ENCODE peak calls at places on chromosomes 3 and 15, in seven cellular contexts. C is Peyer's patch, T is transverse colon, S is left ventricle myocardium inferior, V is cardiac muscle cell, M is hepatocyte, D is heart left ventricle. G is an unnamed sample. For H3K9me3, the result is how much of the 10 kb centered on the place peaks cover.

GRCh38 chr3:122560680-122561079 is 3.4 kb downstream of the PARP9 start:
- DNase-seq in C (no peak), T (peak), S (no peak), V (peak), M (peak), D (no peak), G (no peak)

GRCh38 chr3:30258426-30259392 is 347.7 kb upstream of the TGFBR2 start:
- DNase-seq in C (no peak), T (no peak), S (no peak), V (no peak), M (peak), D (no peak), G (no peak)

GRCh38 chr3:49377483-49377882 is 19.3 kb upstream of the GPX1 start:
- DNase-seq in C (no peak), T (no peak), S (no peak), V (no peak), M (no peak), D (no peak), G (no peak)

GRCh38 chr3:18442743-18443669 is 17.9 kb upstream of the SATB1 start:
- DNase-seq in C (no peak), T (no peak), S (no peak), V (no peak), M (no peak), D (no peak), G (no peak)

GRCh38 chr3:45178131-45179023 is 32.2 kb upstream of the CDCP1 start:
- DNase-seq in C (no peak), T (no peak), S (no peak), V (no peak), M (no peak), D (no peak), G (peak)

GRCh38 chr15:55738715-55739114 is 4.2 kb downstream of the PRTG start:
- DNase-seq in C (no peak), T (no peak), S (no peak), V (no peak), M (no peak), D (no peak), G (no peak)

GRCh38 chr3:158908187-158908762 is 106.4 kb downstream of the MFSD1 start:
- DNase-seq in C (no peak), T (no peak), S (no peak), V (no peak), M (no peak), D (no peak), G (no peak)

GRCh38 chr3:30082652-30083051 is 523.7 kb upstream of the TGFBR2 start:
- DNase-seq in C (no peak), T (no peak), S (no peak), V (no peak), M (no peak), D (no peak), G (no peak)

GRCh38 chr3:131403216-131403895 is 21.8 kb downstream of the NUDT16 start:
- DNase-seq in C (no peak), T (no peak), S (no peak), V (no peak), M (no peak), D (no peak), G (no peak)

GRCh38 chr15:52745326-52746161 is 44.6 kb downstream of the ONECUT1 start:
- DNase-seq in C (no peak), T (no peak), S (no peak), V (no peak), M (no peak), D (no peak), G (no peak)

GRCh38 chr15:98668566-98669308 is 20.4 kb downstream of the IGF1R start:
- DNase-seq in C (no peak), T (no peak), S (no peak), V (peak), M (peak), D (no peak), G (no peak)
- H3K27ac ChIP-seq in C (no peak), T (no peak), S (peak), V (peak), M (peak), D (peak), G (peak)

DNA sequence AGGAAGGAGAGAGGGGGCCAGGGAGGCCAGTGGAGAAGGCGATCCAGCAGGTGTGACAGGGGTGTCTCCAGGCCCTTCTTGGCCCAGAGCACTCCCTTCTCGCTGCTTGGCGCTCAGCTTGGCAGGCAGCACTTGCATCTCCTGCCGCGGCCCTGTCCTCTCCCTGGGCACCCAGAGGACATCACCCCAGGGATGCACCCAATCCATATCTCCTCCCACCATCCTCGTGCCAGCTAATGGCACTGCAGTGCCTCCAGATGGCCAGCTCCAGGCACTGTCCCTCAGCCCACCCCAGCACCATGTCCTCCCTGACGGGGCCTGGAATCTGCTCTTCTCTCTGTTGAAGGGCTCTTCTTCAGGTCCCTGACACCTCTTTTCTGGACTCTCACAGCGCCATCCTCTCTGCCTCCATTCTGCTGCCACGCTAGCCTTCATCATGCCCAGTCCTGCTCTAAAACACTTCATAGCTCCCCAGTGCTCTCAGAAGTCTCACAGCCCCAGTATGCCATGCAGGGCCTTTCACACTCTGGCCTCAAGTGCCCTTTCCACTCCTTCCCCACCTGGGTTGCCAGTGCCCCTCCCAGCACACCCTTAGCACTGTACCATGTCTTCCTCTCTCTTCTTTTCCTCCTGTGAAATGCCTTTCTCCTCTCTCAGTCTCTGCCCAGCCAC is 106.8 kb upstream of the SLC6A11 start:
- DNase-seq in C (no peak), T (no peak), S (no peak), V (no peak), M (no peak), D (no peak), G (no peak)
- TF ChIP-seq CTCF in C (no peak), T (no peak), S (no peak), V (no peak), M (no peak), D (no peak), G (no peak)

DNA sequence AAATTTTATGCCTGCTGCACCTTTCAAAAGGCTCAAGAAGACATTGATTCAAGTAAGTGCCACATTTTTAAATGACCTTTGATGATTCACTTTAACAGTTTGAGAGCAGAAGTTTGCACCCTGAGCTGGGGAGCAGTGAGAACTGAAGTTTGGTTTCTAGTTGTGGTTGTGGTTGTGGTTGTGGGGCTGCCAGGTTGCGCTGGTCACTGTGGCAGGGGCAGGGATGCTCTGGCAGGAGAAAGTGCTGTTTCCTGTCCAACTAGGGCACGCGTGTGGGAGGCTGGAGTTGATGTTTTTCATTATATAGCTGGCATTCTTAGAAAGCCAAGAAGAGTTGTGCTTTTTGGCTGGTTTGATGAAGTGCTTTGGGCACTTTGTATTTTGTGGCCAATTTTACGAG is 339.7 kb upstream of the NR2F2 start:
- DNase-seq in C (no peak), T (no peak), S (no peak), V (no peak), M (no peak), D (no peak), G (no peak)
- H3K9me3 ChIP-seq in C (under half), T (under half), S (under half), V (under half), M (under half), D (under half), G (under half)

GRCh38 chr3:52317178-52317577 is 1.1 kb downstream of the DNAH1 start:
- DNase-seq in C (no peak), T (peak), S (no peak), V (no peak), M (no peak), D (no peak), G (no peak)
- H3K27ac ChIP-seq in C (no peak), T (peak), S (no peak), V (no peak), M (no peak), D (no peak), G (no peak)

DNA sequence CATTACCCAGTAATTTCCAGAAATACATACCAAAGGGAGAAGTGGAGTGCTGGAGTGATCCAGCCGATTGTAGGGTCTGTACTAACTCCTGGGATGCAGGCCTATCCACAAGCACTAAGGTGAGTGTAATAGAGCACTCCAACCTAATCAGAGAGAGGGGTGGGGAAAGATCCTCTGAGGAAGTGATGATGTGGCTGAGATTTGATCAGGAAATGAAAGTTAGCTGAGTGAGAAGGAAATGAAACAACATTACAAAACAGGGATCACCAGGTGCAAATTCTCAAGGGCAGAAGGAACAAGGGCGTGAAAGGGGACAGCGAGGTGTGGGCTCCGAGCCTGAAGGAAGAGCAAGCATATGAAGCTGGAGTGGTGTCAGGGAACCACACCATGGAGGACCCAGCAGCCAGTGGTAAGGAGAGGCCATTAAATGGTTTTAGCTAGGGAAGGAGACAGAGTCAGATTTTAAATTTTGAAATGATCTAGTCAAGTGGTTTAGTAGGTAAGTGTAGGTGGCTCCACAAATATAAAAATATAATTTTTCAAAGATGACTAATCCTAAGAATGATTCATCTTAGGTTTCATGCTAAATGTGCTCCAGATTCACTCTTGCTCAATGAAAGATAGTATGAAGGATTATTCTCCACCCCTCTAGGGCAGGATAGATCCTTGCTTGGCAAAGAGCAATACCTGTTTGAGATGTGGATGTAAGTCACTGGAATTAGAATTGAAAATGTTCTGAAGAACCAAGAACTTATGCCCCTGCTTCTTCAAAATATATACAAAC is 348.7 kb downstream of the TBL1XR1 start:
- DNase-seq in C (no peak), T (no peak), S (no peak), V (no peak), M (no peak), D (no peak), G (no peak)
- TF ChIP-seq CTCF in C (no peak), T (no peak), S (no peak), V (no peak), M (no peak), D (no peak), G (no peak)

DNA sequence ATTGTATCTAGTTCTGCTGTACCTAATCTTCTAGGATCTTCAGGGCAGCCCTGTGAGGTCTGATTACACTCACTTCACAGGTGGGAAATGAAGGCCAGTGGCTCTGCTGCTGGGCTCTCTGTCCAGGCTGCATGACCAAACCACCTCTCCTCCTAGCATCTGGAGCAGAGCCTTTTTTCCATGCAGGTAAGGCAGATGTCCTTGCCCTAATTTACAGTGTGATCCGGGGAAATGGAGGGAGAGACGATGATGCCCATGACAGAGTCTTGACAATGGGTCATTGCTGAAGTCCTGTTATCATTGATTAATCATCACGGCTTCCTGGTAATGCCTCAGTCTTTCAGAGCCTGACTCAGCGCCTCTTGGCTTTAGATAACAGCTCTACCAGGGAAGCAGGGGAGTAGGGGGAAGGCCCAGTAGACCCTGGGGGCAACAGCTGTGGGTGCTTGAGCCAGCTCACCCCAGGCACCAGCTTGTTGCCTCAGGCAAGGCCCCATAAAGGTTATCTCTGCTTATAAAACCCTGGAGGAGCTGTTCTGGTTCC is 153.4 kb downstream of the GABRG3 start:
- DNase-seq in C (no peak), T (no peak), S (no peak), V (no peak), M (peak), D (no peak), G (no peak)
- H3K9me3 ChIP-seq in C (under half), T (under half), S (under half), V (under half), M (under half), D (under half), G (under half)